ENCODE peak calls at places on chromosomes 2 and 18, in ten cellular contexts. One of them, this sample, is unnamed.

GRCh38 chr2:45932278-45932975 is 281.0 kb downstream of the PRKCE start:
- DNase-seq in choroid plexus epithelial cell: no peak
- DNase-seq in foreskin fibroblast: no peak
- DNase-seq in adrenal gland: no peak
- DNase-seq in progenitor cell of endocrine pancreas: no peak
- DNase-seq in endothelial cell: no peak
- DNase-seq in Calu3: no peak
- DNase-seq in uterus: no peak
- DNase-seq in natural killer cell: no peak
- DNase-seq in astrocyte: peak; percentile 84
- DNase-seq in this sample: no peak

GRCh38 chr2:113202305-113203216 is 28.8 kb downstream of the PSD4 start:
- DNase-seq in choroid plexus epithelial cell: no peak
- DNase-seq in foreskin fibroblast: no peak
- DNase-seq in adrenal gland: no peak
- DNase-seq in progenitor cell of endocrine pancreas: no peak
- DNase-seq in endothelial cell: no peak
- DNase-seq in Calu3: no peak
- DNase-seq in uterus: no peak
- DNase-seq in natural killer cell: no peak
- DNase-seq in astrocyte: no peak
- DNase-seq in this sample: peak; percentile 30

GRCh38 chr18:21439453-21439852 is 161.1 kb downstream of the ESCO1 start:
- DNase-seq in choroid plexus epithelial cell: peak; percentile 58
- DNase-seq in foreskin fibroblast: peak; percentile 78
- DNase-seq in adrenal gland: no peak
- DNase-seq in progenitor cell of endocrine pancreas: no peak
- DNase-seq in endothelial cell: no peak
- DNase-seq in Calu3: peak; percentile 28
- DNase-seq in uterus: no peak
- DNase-seq in natural killer cell: no peak
- DNase-seq in astrocyte: peak; percentile 96
- DNase-seq in this sample: no peak

GRCh38 chr2:24971300-24971549 is 530 bp downstream of the DNAJC27 start:
- DNase-seq in choroid plexus epithelial cell: no peak
- DNase-seq in foreskin fibroblast: no peak
- DNase-seq in adrenal gland: peak; percentile 35
- DNase-seq in progenitor cell of endocrine pancreas: no peak
- DNase-seq in endothelial cell: no peak
- DNase-seq in Calu3: peak; percentile 15
- DNase-seq in uterus: no peak
- DNase-seq in natural killer cell: no peak
- DNase-seq in astrocyte: no peak
- DNase-seq in this sample: no peak

GRCh38 chr2:15471606-15472005 is 89.5 kb downstream of the NBAS start:
- DNase-seq in choroid plexus epithelial cell: no peak
- DNase-seq in foreskin fibroblast: no peak
- DNase-seq in adrenal gland: no peak
- DNase-seq in progenitor cell of endocrine pancreas: no peak
- DNase-seq in endothelial cell: no peak
- DNase-seq in Calu3: no peak
- DNase-seq in uterus: no peak
- DNase-seq in natural killer cell: no peak
- DNase-seq in astrocyte: no peak
- DNase-seq in this sample: no peak

GRCh38 chr2:169767243-169767888 is 31.3 kb upstream of the SSB start:
- DNase-seq in choroid plexus epithelial cell: peak; percentile 85
- DNase-seq in foreskin fibroblast: peak; percentile 43
- DNase-seq in adrenal gland: peak; percentile 83
- DNase-seq in progenitor cell of endocrine pancreas: no peak
- DNase-seq in endothelial cell: peak; percentile 47
- DNase-seq in Calu3: peak; percentile 67
- DNase-seq in uterus: peak; percentile 55
- DNase-seq in natural killer cell: peak; percentile 36
- DNase-seq in astrocyte: peak; percentile 26
- DNase-seq in this sample: no peak

GRCh38 chr2:108026095-108026794 is 39.9 kb downstream of the SLC5A7 start:
- DNase-seq in choroid plexus epithelial cell: no peak
- DNase-seq in foreskin fibroblast: no peak
- DNase-seq in adrenal gland: no peak
- DNase-seq in progenitor cell of endocrine pancreas: no peak
- DNase-seq in endothelial cell: no peak
- DNase-seq in Calu3: no peak
- DNase-seq in uterus: no peak
- DNase-seq in natural killer cell: no peak
- DNase-seq in astrocyte: no peak
- DNase-seq in this sample: no peak

GRCh38 chr2:70509565-70509964 is 44.1 kb downstream of the TGFA start:
- DNase-seq in choroid plexus epithelial cell: no peak
- DNase-seq in foreskin fibroblast: no peak
- DNase-seq in adrenal gland: no peak
- DNase-seq in progenitor cell of endocrine pancreas: no peak
- DNase-seq in endothelial cell: no peak
- DNase-seq in Calu3: peak; percentile 82
- DNase-seq in uterus: no peak
- DNase-seq in natural killer cell: no peak
- DNase-seq in astrocyte: no peak
- DNase-seq in this sample: no peak

GRCh38 chr2:134079373-134079772 is 174.5 kb upstream of the MGAT5 start:
- DNase-seq in choroid plexus epithelial cell: no peak
- DNase-seq in foreskin fibroblast: no peak
- DNase-seq in adrenal gland: no peak
- DNase-seq in progenitor cell of endocrine pancreas: no peak
- DNase-seq in endothelial cell: no peak
- DNase-seq in Calu3: no peak
- DNase-seq in uterus: no peak
- DNase-seq in natural killer cell: no peak
- DNase-seq in astrocyte: no peak
- DNase-seq in this sample: no peak

GRCh38 chr2:5494212-5494611 is 198.0 kb upstream of the SOX11 start:
- DNase-seq in choroid plexus epithelial cell: no peak
- DNase-seq in foreskin fibroblast: no peak
- DNase-seq in adrenal gland: no peak
- DNase-seq in progenitor cell of endocrine pancreas: no peak
- DNase-seq in endothelial cell: no peak
- DNase-seq in Calu3: no peak
- DNase-seq in uterus: no peak
- DNase-seq in natural killer cell: no peak
- DNase-seq in astrocyte: no peak
- DNase-seq in this sample: no peak

GRCh38 chr2:5495616-5496015 is 196.6 kb upstream of the SOX11 start:
- DNase-seq in choroid plexus epithelial cell: no peak
- DNase-seq in foreskin fibroblast: no peak
- DNase-seq in adrenal gland: no peak
- DNase-seq in progenitor cell of endocrine pancreas: no peak
- DNase-seq in endothelial cell: no peak
- DNase-seq in Calu3: no peak
- DNase-seq in uterus: no peak
- DNase-seq in natural killer cell: no peak
- DNase-seq in astrocyte: no peak
- DNase-seq in this sample: no peak

GRCh38 chr2:5493256-5493655 is 198.9 kb upstream of the SOX11 start:
- DNase-seq in choroid plexus epithelial cell: no peak
- DNase-seq in foreskin fibroblast: no peak
- DNase-seq in adrenal gland: no peak
- DNase-seq in progenitor cell of endocrine pancreas: no peak
- DNase-seq in endothelial cell: no peak
- DNase-seq in Calu3: no peak
- DNase-seq in uterus: no peak
- DNase-seq in natural killer cell: no peak
- DNase-seq in astrocyte: no peak
- DNase-seq in this sample: no peak

GRCh38 chr2:5501807-5502206 is 190.4 kb upstream of the SOX11 start:
- DNase-seq in choroid plexus epithelial cell: no peak
- DNase-seq in foreskin fibroblast: no peak
- DNase-seq in adrenal gland: no peak
- DNase-seq in progenitor cell of endocrine pancreas: no peak
- DNase-seq in endothelial cell: no peak
- DNase-seq in Calu3: no peak
- DNase-seq in uterus: no peak
- DNase-seq in natural killer cell: no peak
- DNase-seq in astrocyte: no peak
- DNase-seq in this sample: no peak

DNA sequence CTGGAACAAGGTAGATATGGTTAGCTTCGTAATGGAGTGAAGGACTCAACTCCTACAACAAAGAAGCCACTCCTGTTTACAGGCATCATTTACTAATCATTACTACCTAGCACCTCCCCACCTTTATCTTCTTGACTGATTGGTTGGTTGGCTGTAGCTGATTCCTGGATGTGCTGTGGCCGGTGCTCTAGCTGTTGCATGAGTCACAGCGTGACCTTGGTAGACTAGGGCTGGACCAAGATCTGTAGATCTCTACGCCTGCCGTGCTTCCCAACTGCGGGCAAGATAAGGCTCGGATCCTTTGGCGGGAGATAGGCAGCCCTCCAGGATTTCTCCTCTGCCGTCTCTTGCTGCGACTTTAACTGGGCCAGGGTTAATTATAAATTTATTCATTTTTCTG is 194.3 kb upstream of the SOX11 start:
- DNase-seq in choroid plexus epithelial cell: no peak
- DNase-seq in foreskin fibroblast: no peak
- DNase-seq in adrenal gland: no peak
- DNase-seq in progenitor cell of endocrine pancreas: no peak
- DNase-seq in endothelial cell: no peak
- DNase-seq in Calu3: no peak
- DNase-seq in uterus: no peak
- DNase-seq in natural killer cell: no peak
- DNase-seq in astrocyte: no peak
- DNase-seq in this sample: no peak
- TF ChIP-seq CTCF in choroid plexus epithelial cell: no peak
- TF ChIP-seq CTCF in foreskin fibroblast: no peak
- TF ChIP-seq CTCF in adrenal gland: no peak
- TF ChIP-seq CTCF in progenitor cell of endocrine pancreas: no peak
- TF ChIP-seq CTCF in endothelial cell: no peak
- TF ChIP-seq CTCF in Calu3: no peak
- TF ChIP-seq CTCF in uterus: no peak
- TF ChIP-seq CTCF in natural killer cell: no peak
- TF ChIP-seq CTCF in astrocyte: no peak
- TF ChIP-seq CTCF in this sample: no peak

DNA sequence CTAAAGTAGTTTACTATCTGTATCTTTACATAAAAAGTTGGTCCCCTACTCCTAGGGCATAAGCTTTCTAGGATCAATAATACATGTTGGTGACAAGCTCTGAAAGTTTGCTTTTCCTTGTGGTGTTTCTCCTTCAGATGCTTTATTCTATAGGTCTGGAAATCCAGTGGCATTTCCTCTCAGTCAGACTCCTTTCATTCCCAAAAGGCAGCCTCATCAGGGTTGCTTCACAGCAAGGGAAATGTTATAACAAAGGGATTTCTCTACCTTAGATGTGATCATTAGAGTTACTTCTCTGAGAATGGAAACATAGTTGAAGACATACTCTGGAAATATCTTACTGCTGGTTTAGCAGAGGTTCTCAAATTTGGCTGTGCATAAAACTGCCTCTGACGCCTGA is 1072.4 kb upstream of the ZEB2 start:
- DNase-seq in choroid plexus epithelial cell: no peak
- DNase-seq in foreskin fibroblast: no peak
- DNase-seq in adrenal gland: no peak
- DNase-seq in progenitor cell of endocrine pancreas: no peak
- DNase-seq in endothelial cell: no peak
- DNase-seq in Calu3: no peak
- DNase-seq in uterus: no peak
- DNase-seq in natural killer cell: no peak
- DNase-seq in astrocyte: no peak
- DNase-seq in this sample: no peak
- TF ChIP-seq CTCF in choroid plexus epithelial cell: no peak
- TF ChIP-seq CTCF in foreskin fibroblast: no peak
- TF ChIP-seq CTCF in adrenal gland: no peak
- TF ChIP-seq CTCF in progenitor cell of endocrine pancreas: no peak
- TF ChIP-seq CTCF in endothelial cell: no peak
- TF ChIP-seq CTCF in Calu3: no peak
- TF ChIP-seq CTCF in uterus: no peak
- TF ChIP-seq CTCF in natural killer cell: no peak
- TF ChIP-seq CTCF in astrocyte: no peak
- TF ChIP-seq CTCF in this sample: no peak

GRCh38 chr2:101781730-101782426 is 84.4 kb downstream of the MAP4K4 start:
- DNase-seq in choroid plexus epithelial cell: no peak
- DNase-seq in foreskin fibroblast: no peak
- DNase-seq in adrenal gland: no peak
- DNase-seq in progenitor cell of endocrine pancreas: no peak
- DNase-seq in endothelial cell: no peak
- DNase-seq in Calu3: no peak
- DNase-seq in uterus: no peak
- DNase-seq in natural killer cell: no peak
- DNase-seq in astrocyte: no peak
- DNase-seq in this sample: no peak
- TF ChIP-seq CTCF in choroid plexus epithelial cell: no peak
- TF ChIP-seq CTCF in foreskin fibroblast: no peak
- TF ChIP-seq CTCF in adrenal gland: no peak
- TF ChIP-seq CTCF in progenitor cell of endocrine pancreas: no peak
- TF ChIP-seq CTCF in endothelial cell: no peak
- TF ChIP-seq CTCF in Calu3: no peak
- TF ChIP-seq CTCF in uterus: no peak
- TF ChIP-seq CTCF in natural killer cell: no peak
- TF ChIP-seq CTCF in astrocyte: no peak
- TF ChIP-seq CTCF in this sample: no peak

GRCh38 chr2:170771049-170771937 is 1.1 kb downstream of the ERICH2 start:
- DNase-seq in choroid plexus epithelial cell: peak; percentile 12
- DNase-seq in foreskin fibroblast: peak; percentile 6
- DNase-seq in adrenal gland: no peak
- DNase-seq in progenitor cell of endocrine pancreas: no peak
- DNase-seq in endothelial cell: peak; percentile 53
- DNase-seq in Calu3: no peak
- DNase-seq in uterus: no peak
- DNase-seq in natural killer cell: peak; percentile 29
- DNase-seq in astrocyte: peak; percentile 11
- DNase-seq in this sample: no peak
- TF ChIP-seq CTCF in choroid plexus epithelial cell: no peak
- TF ChIP-seq CTCF in foreskin fibroblast: no peak
- TF ChIP-seq CTCF in adrenal gland: no peak
- TF ChIP-seq CTCF in progenitor cell of endocrine pancreas: no peak
- TF ChIP-seq CTCF in endothelial cell: no peak
- TF ChIP-seq CTCF in Calu3: no peak
- TF ChIP-seq CTCF in uterus: no peak
- TF ChIP-seq CTCF in natural killer cell: no peak
- TF ChIP-seq CTCF in astrocyte: no peak
- TF ChIP-seq CTCF in this sample: no peak

DNA sequence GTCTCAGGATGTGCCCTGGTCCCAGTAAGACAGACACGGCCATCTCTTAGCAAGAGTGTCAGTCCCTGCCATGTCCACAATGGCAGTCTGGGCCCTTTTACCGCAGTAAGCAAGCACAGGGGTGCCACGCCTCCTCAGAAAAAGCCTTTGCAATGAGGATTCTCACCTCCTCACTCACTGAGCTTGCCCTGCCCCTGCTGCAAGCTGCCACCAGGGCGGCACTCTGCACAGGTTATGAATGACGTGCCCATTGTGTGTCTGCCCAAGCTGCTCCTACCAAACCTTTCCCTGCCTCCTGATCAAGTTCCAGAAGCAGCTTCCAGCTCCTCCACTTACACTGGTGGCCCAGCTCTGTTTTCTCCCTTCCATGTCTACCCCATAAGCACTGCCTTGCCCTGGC is 23.3 kb downstream of the ERCC3 start:
- DNase-seq in choroid plexus epithelial cell: no peak
- DNase-seq in foreskin fibroblast: no peak
- DNase-seq in adrenal gland: no peak
- DNase-seq in progenitor cell of endocrine pancreas: no peak
- DNase-seq in endothelial cell: no peak
- DNase-seq in Calu3: peak; percentile 18
- DNase-seq in uterus: no peak
- DNase-seq in natural killer cell: no peak
- DNase-seq in astrocyte: no peak
- DNase-seq in this sample: no peak
- TF ChIP-seq CTCF in choroid plexus epithelial cell: no peak
- TF ChIP-seq CTCF in foreskin fibroblast: no peak
- TF ChIP-seq CTCF in adrenal gland: no peak
- TF ChIP-seq CTCF in progenitor cell of endocrine pancreas: no peak
- TF ChIP-seq CTCF in endothelial cell: no peak
- TF ChIP-seq CTCF in Calu3: peak; percentile 24
- TF ChIP-seq CTCF in uterus: no peak
- TF ChIP-seq CTCF in natural killer cell: no peak
- TF ChIP-seq CTCF in astrocyte: no peak
- TF ChIP-seq CTCF in this sample: no peak